ENCODE peak calls at places on chromosomes 2 and 18, in six cellular contexts. R, U, E, S, B and M are unnamed samples.

GRCh38 chr2:7672027-7672684 is 754.9 kb downstream of the RNF144A start:
- DNase-seq in R (peak), U (peak), E (peak), S (peak), B (peak), M (peak)

GRCh38 chr2:101153811-101154210 is 2.6 kb upstream of the TBC1D8 start:
- DNase-seq in R (no peak), U (no peak), E (no peak), S (no peak), B (no peak), M (no peak)

GRCh38 chr2:59249441-59250330 is 1008.6 kb upstream of the FANCL start:
- DNase-seq in R (no peak), U (no peak), E (no peak), S (no peak), B (no peak), M (no peak)

GRCh38 chr2:197889041-197889440 is 84.6 kb downstream of the PLCL1 start:
- DNase-seq in R (no peak), U (no peak), E (peak), S (no peak), B (peak), M (no peak)

GRCh38 chr2:64140665-64141064 is 3.6 kb downstream of the PELI1 start:
- DNase-seq in R (no peak), U (no peak), E (no peak), S (no peak), B (no peak), M (no peak)

GRCh38 chr2:158743899-158744298 is 51.2 kb upstream of the DAPL1 start:
- DNase-seq in R (no peak), U (no peak), E (no peak), S (no peak), B (no peak), M (no peak)

GRCh38 chr2:99974275-99974674 is 168.1 kb downstream of the AFF3 start:
- DNase-seq in R (no peak), U (peak), E (no peak), S (no peak), B (no peak), M (no peak)

GRCh38 chr2:172373761-172374160 is 53.6 kb upstream of the ITGA6 start:
- DNase-seq in R (no peak), U (no peak), E (no peak), S (no peak), B (no peak), M (no peak)

GRCh38 chr2:27409321-27410073 is at the start of gene PPM1G:
- DNase-seq in R (peak), U (peak), E (peak), S (peak), B (peak), M (peak)

GRCh38 chr18:24658302-24658701 is 197.9 kb downstream of the HRH4 start:
- DNase-seq in R (no peak), U (no peak), E (no peak), S (no peak), B (no peak), M (no peak)

GRCh38 chr2:195408811-195409210 is 248.2 kb upstream of the SLC39A10 start:
- DNase-seq in R (no peak), U (no peak), E (no peak), S (no peak), B (no peak), M (no peak)

GRCh38 chr18:21406111-21406510 is 164.1 kb downstream of the GREB1L start:
- DNase-seq in R (no peak), U (no peak), E (no peak), S (no peak), B (no peak), M (no peak)

GRCh38 chr2:60553496-60553991 is at the start of gene BCL11A:
- DNase-seq in R (peak), U (peak), E (peak), S (peak), B (no peak), M (peak)

GRCh38 chr2:229713371-229714079 is 830 bp downstream of the DNER start:
- DNase-seq in R (no peak), U (peak), E (no peak), S (no peak), B (no peak), M (no peak)

GRCh38 chr2:149342509-149342908 is 12.1 kb downstream of the LYPD6 start:
- DNase-seq in R (no peak), U (no peak), E (no peak), S (no peak), B (no peak), M (no peak)

GRCh38 chr2:109728809-109729208 is 65.3 kb upstream of the RGPD5 start:
- DNase-seq in R (no peak), U (no peak), E (no peak), S (no peak), B (no peak), M (no peak)

GRCh38 chr2:143334837-143335236 is 205.6 kb downstream of the ARHGAP15 start:
- DNase-seq in R (no peak), U (no peak), E (no peak), S (no peak), B (no peak), M (no peak)

GRCh38 chr2:219631406-219631891 is 4.0 kb downstream of the SLC4A3 start:
- DNase-seq in R (no peak), U (peak), E (no peak), S (no peak), B (no peak), M (no peak)

GRCh38 chr2:182824056-182824758 is 42.2 kb downstream of the FRZB start:
- DNase-seq in R (no peak), U (no peak), E (no peak), S (no peak), B (no peak), M (no peak)

GRCh38 chr2:210363261-210363660 is 48.3 kb upstream of the MYL1 start:
- DNase-seq in R (no peak), U (no peak), E (no peak), S (peak), B (no peak), M (no peak)

GRCh38 chr18:45920367-45920766 is 46.8 kb downstream of the EPG5 start:
- DNase-seq in R (no peak), U (peak), E (no peak), S (no peak), B (no peak), M (no peak)

GRCh38 chr18:35441857-35442595 is 55.7 kb downstream of the INO80C start:
- DNase-seq in R (no peak), U (no peak), E (no peak), S (no peak), B (no peak), M (no peak)

GRCh38 chr2:100818606-100819364 is 1.2 kb upstream of the NPAS2 start:
- DNase-seq in R (no peak), U (peak), E (no peak), S (peak), B (no peak), M (peak)

GRCh38 chr18:37335337-37335736 is 230.3 kb downstream of the CELF4 start:
- DNase-seq in R (no peak), U (peak), E (no peak), S (no peak), B (no peak), M (no peak)

DNA sequence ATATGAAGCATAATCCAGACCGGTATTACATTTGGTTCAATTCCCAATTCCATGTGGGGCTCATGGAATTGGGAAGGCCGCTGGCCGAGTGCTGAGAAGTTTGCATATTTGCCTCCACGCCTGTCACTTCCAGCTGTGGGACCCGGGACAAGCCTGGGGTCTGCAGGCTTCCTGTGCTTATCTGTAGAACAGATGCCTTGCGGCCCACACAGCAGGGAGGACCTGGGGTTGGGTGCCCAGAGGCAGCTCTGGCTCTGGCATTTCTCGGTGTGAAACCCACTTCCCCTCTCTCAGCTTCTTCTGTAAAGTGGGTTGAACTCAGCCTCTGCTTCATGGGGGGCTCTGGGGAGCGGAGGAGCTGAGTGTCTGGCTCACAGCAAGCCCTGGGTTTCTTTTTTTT is 97.9 kb downstream of the SH3BP4 start:
- DNase-seq in R (no peak), U (peak), E (no peak), S (no peak), B (no peak), M (no peak)
- TF ChIP-seq RAD21 in R (no peak), U (no peak), E (no peak), S (no peak), B (no peak), M (no peak)

GRCh38 chr2:202238234-202239197 is at the start of gene SUMO1:
- DNase-seq in R (peak), U (peak), E (peak), S (peak), B (peak), M (peak)

DNA sequence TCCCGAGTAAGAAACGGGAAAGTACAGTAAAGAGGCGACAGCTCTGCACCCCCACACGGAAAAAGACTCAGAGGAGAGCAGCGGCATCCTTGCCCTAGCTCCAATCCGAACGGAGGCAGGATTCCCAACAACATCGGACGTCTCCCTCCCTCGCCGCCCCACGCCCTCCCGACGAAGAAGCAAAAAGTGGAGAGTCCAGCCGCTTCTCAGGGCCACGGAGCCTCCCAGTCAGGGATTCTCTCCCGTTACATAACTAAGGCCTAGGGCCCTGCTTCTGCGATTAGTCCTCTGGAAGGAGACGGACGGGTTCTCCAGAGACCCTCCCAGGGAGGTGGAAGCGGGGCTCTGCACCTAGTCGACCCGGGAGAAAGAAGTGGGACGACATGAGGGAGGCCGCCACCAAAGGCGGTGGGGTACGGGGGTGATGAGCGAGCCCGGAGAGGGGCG is 587 bp downstream of the SUMO1 start:
- DNase-seq in R (no peak), U (peak), E (peak), S (peak), B (no peak), M (no peak)
- TF ChIP-seq JUND in R (no peak), U (no peak), E (no peak), S (no peak), B (no peak), M (no peak)

DNA sequence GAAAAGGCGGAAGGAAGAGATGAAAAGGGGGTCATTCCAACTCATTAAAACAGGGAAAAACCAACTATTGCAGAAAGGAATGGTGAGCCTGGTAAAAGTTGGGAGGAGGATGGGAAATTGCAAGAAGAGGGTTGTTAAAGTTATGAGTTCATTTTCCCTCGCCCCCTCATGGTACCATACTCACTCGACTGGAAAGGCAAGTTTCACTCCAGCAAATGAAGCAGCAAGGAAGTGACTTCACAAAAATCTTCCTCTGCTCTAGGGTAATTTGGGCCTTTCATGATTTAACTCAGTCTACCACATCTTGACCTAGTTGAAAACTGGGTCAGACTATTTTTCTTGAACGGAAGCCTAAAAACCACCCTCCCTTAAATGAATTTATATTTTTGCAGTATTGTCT is 22.8 kb upstream of the DAW1 start:
- DNase-seq in R (no peak), U (no peak), E (no peak), S (no peak), B (peak), M (no peak)
- TF ChIP-seq RAD21 in R (no peak), U (no peak), E (no peak), S (no peak), B (no peak), M (no peak)

DNA sequence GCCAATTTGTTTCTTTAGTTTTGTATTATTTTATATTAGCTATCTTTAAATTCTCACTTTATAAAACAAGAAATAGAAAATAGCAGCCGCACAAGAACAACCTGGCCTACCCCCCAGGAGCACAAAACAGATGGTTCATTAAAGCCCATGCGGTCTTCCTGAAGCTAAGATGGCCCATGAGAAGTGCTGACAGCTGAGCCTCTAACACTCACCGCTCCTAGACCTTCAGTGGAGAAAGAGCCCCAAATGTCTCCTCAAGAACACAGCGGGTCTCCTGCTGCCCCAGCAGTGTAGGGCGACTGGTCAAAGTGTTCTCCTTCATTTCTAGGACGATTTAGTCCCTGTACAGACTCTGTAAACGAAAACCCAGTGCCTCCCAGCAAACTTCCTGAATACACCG is 45.1 kb downstream of the LPIN2 start:
- DNase-seq in R (no peak), U (no peak), E (no peak), S (no peak), B (no peak), M (no peak)
- TF ChIP-seq JUND in R (no peak), U (no peak), E (no peak), S (no peak), B (no peak), M (no peak)